ENCODE peak calls at places on chromosomes 11 and 22, in eight cellular contexts. Q is KBM-7; E is endodermal cell; A is stimulated activated CD8-positive, alpha-beta memory T cell treated with anti-CD3 and anti-CD28 coated beads, Interleukin-4, amount 100 ng/mL, for 24 hours; T is amniotic stem cell; H is H9; B is NCI-H2081; L is EL. J is an unnamed sample.

GRCh38 chr22:41725510-41726110 is 26.3 kb downstream of the MEI1 start:
- DNase-seq in H (no peak), T (no peak), B (no peak), L (peak), Q (no peak), E (no peak), A (no peak), J (no peak)

GRCh38 chr11:35163707-35164496 is 24.9 kb downstream of the CD44 start:
- DNase-seq in H (no peak), L (no peak), B (no peak), T (no peak), E (peak), A (no peak), Q (peak), J (no peak)

GRCh38 chr11:1507381-1508140 is 21.0 kb upstream of the MOB2 start:
- DNase-seq in Q (no peak), E (no peak), L (no peak), A (no peak), T (no peak), H (no peak), B (no peak), J (no peak)

GRCh38 chr11:114183041-114183511 is 113.1 kb upstream of the NNMT start:
- DNase-seq in Q (peak), T (no peak), B (no peak), A (peak), E (no peak), L (no peak), H (no peak), J (no peak)

GRCh38 chr11:88428959-88429358 is 91.4 kb upstream of the CTSC start:
- DNase-seq in L (no peak), Q (no peak), B (no peak), H (no peak), T (no peak), E (no peak), A (no peak), J (no peak)

GRCh38 chr11:130315354-130315970 is 745 bp upstream of the ZBTB44 start:
- DNase-seq in A (peak), B (no peak), H (peak), L (no peak), E (peak), T (no peak), Q (no peak), J (no peak)

GRCh38 chr11:116931206-116931953 is 94.0 kb upstream of the APOA1 start:
- DNase-seq in B (no peak), A (no peak), Q (peak), H (no peak), L (no peak), E (no peak), T (no peak), J (no peak)

GRCh38 chr22:44214764-44215163 is 34.0 kb downstream of the PARVG start:
- DNase-seq in B (no peak), T (no peak), L (no peak), A (no peak), Q (no peak), H (no peak), E (peak), J (no peak)

GRCh38 chr11:282630-283360 is 4.6 kb downstream of the NLRP6 start:
- DNase-seq in E (peak), B (no peak), L (no peak), A (no peak), H (no peak), T (no peak), Q (no peak), J (no peak)

GRCh38 chr22:27019827-27020226 is 362.4 kb downstream of the MIAT start:
- DNase-seq in B (no peak), A (no peak), H (no peak), Q (no peak), E (peak), T (no peak), L (no peak), J (peak)

GRCh38 chr11:89660234-89660633 is 49.9 kb upstream of the TRIM77 start:
- DNase-seq in E (no peak), A (no peak), H (no peak), L (no peak), T (no peak), B (no peak), Q (no peak), J (peak)

J was measured in iPS DF 19.7.